ENCODE peak calls at places on chromosomes 1 and 21, in five cellular contexts. One of them, this sample, is unnamed.

GRCh38 chr21:15330872-15331271 is 266.1 kb upstream of the NRIP1 start:
- DNase-seq in stomach: no peak
- DNase-seq in spleen: no peak
- DNase-seq in GM12878: no peak
- DNase-seq in adrenal gland: no peak
- DNase-seq in this sample: no peak

GRCh38 chr1:155982106-155982505 is 3.8 kb upstream of the ARHGEF2 start:
- DNase-seq in stomach: no peak
- DNase-seq in spleen: no peak
- DNase-seq in GM12878: no peak
- DNase-seq in adrenal gland: no peak
- DNase-seq in this sample: no peak

GRCh38 chr1:168932539-168932938 is 174.0 kb upstream of the ATP1B1 start:
- DNase-seq in stomach: no peak
- DNase-seq in spleen: no peak
- DNase-seq in GM12878: no peak
- DNase-seq in adrenal gland: no peak
- DNase-seq in this sample: no peak

GRCh38 chr1:37877991-37878544 is 18.7 kb upstream of the MTF1 start:
- DNase-seq in stomach: no peak
- DNase-seq in spleen: no peak
- DNase-seq in GM12878: no peak
- DNase-seq in adrenal gland: no peak
- DNase-seq in this sample: no peak

GRCh38 chr1:167082511-167083027 is 7.6 kb downstream of the GPA33 start:
- DNase-seq in stomach: peak
- DNase-seq in spleen: no peak
- DNase-seq in GM12878: no peak
- DNase-seq in adrenal gland: no peak
- DNase-seq in this sample: no peak

GRCh38 chr1:83978056-83978455 is 20.9 kb downstream of the TTLL7 start:
- DNase-seq in stomach: no peak
- DNase-seq in spleen: no peak
- DNase-seq in GM12878: no peak
- DNase-seq in adrenal gland: no peak
- DNase-seq in this sample: no peak

GRCh38 chr1:53949651-53950050 is 3.5 kb downstream of the LRRC42 start:
- DNase-seq in stomach: no peak
- DNase-seq in spleen: no peak
- DNase-seq in GM12878: no peak
- DNase-seq in adrenal gland: no peak
- DNase-seq in this sample: no peak

GRCh38 chr1:242824435-242824834 is 299.9 kb upstream of the PLD5 start:
- DNase-seq in stomach: no peak
- DNase-seq in spleen: no peak
- DNase-seq in GM12878: no peak
- DNase-seq in adrenal gland: no peak
- DNase-seq in this sample: peak

GRCh38 chr1:44228218-44228617 is 14.9 kb downstream of the DMAP1 start:
- DNase-seq in stomach: no peak
- DNase-seq in spleen: no peak
- DNase-seq in GM12878: no peak
- DNase-seq in adrenal gland: no peak
- DNase-seq in this sample: no peak

GRCh38 chr1:232705815-232706575 is 76.1 kb upstream of the SIPA1L2 start:
- DNase-seq in stomach: no peak
- DNase-seq in spleen: no peak
- DNase-seq in GM12878: no peak
- DNase-seq in adrenal gland: peak
- DNase-seq in this sample: no peak

GRCh38 chr21:45545691-45546531 is 3.7 kb upstream of the SLC19A1 start:
- DNase-seq in stomach: peak
- DNase-seq in spleen: peak
- DNase-seq in GM12878: no peak
- DNase-seq in adrenal gland: no peak
- DNase-seq in this sample: no peak

GRCh38 chr1:15667362-15667761 is 16.8 kb upstream of the PLEKHM2 start:
- DNase-seq in stomach: no peak
- DNase-seq in spleen: no peak
- DNase-seq in GM12878: no peak
- DNase-seq in adrenal gland: no peak
- DNase-seq in this sample: no peak

GRCh38 chr21:42818328-42818749 is 61.0 kb downstream of the WDR4 start:
- DNase-seq in stomach: peak
- DNase-seq in spleen: peak
- DNase-seq in GM12878: no peak
- DNase-seq in adrenal gland: peak
- DNase-seq in this sample: no peak

GRCh38 chr1:22416555-22417454 is 34.8 kb upstream of the ZBTB40 start:
- DNase-seq in stomach: peak
- DNase-seq in spleen: peak
- DNase-seq in GM12878: peak
- DNase-seq in adrenal gland: peak
- DNase-seq in this sample: peak

GRCh38 chr1:64687725-64688285 is 57.1 kb upstream of the RAVER2 start:
- DNase-seq in stomach: peak
- DNase-seq in spleen: no peak
- DNase-seq in GM12878: no peak
- DNase-seq in adrenal gland: no peak
- DNase-seq in this sample: no peak

GRCh38 chr1:209516771-209517471 is 66.6 kb upstream of the CAMK1G start:
- DNase-seq in stomach: no peak
- DNase-seq in spleen: no peak
- DNase-seq in GM12878: no peak
- DNase-seq in adrenal gland: no peak
- DNase-seq in this sample: no peak

GRCh38 chr1:217039926-217040325 is 316.7 kb upstream of the ESRRG start:
- DNase-seq in stomach: no peak
- DNase-seq in spleen: no peak
- DNase-seq in GM12878: no peak
- DNase-seq in adrenal gland: no peak
- DNase-seq in this sample: no peak

GRCh38 chr1:232634086-232634485 is 4.2 kb upstream of the SIPA1L2 start:
- DNase-seq in stomach: peak
- DNase-seq in spleen: peak
- DNase-seq in GM12878: no peak
- DNase-seq in adrenal gland: peak
- DNase-seq in this sample: no peak

GRCh38 chr1:8941906-8942305 is 3.8 kb upstream of the CA6 start:
- DNase-seq in stomach: no peak
- DNase-seq in spleen: no peak
- DNase-seq in GM12878: no peak
- DNase-seq in adrenal gland: no peak
- DNase-seq in this sample: peak

GRCh38 chr1:32706491-32706890 is 3.9 kb upstream of the SYNC start:
- DNase-seq in stomach: peak
- DNase-seq in spleen: no peak
- DNase-seq in GM12878: no peak
- DNase-seq in adrenal gland: no peak
- DNase-seq in this sample: no peak
- TF ChIP-seq POLR2A in stomach: no peak
- TF ChIP-seq POLR2A in spleen: no peak
- TF ChIP-seq POLR2A in GM12878: no peak
- TF ChIP-seq POLR2A in adrenal gland: no peak
- TF ChIP-seq POLR2A in this sample: no peak

DNA sequence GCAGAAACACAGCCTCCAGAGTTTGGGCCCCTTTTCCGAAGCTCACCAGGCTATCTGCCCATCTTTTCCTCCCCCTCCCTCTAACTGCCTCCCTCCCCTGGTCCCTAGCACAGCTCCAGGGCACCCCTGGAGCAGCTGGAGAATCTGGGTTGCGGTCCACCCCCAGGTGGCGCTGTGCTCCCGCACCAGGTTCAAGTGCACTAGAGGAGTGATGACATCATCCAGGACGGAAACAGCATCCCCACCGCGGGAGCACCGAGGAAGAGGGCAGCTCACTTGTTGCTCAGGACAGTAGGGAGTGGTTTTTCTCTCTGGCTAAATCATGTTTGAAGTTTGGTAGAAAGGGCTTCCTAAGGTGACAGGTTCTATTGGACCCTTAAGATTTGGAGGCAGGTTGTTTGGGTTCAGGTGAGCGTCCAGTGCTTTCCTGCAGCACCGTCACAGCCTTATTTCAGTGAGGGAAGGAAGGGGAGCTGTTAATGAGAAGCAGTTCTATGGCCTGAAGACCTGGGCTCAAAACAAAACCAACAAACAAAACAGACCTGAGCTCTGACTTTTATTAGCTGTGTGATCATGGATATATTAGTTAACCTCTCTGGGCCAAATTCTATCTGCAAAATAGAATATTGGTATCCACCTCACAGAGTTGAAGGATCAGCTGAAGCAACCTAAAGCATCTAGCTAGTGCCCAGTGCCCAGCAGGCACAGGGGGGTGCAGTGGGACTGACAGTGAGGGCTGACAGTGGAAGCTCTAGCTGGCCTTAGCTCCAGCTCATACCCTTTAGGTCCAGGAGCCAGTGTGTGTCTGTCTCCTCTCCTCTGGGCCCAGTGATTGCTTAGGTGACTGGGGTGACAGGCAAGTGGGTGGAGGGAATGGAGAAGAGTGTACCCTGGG is 7.5 kb downstream of the SHISA4 start:
- DNase-seq in stomach: peak
- DNase-seq in spleen: peak
- DNase-seq in GM12878: peak
- DNase-seq in adrenal gland: peak
- DNase-seq in this sample: peak
- TF ChIP-seq POLR2A in stomach: no peak
- TF ChIP-seq POLR2A in spleen: no peak
- TF ChIP-seq POLR2A in GM12878: no peak
- TF ChIP-seq POLR2A in adrenal gland: no peak
- TF ChIP-seq POLR2A in this sample: no peak

GRCh38 chr1:220528049-220528678 is at the start of gene MARK1:
- DNase-seq in stomach: peak
- DNase-seq in spleen: peak
- DNase-seq in GM12878: no peak
- DNase-seq in adrenal gland: peak
- DNase-seq in this sample: peak

GRCh38 chr1:220528679-220529529 is 968 bp downstream of the MARK1 start:
- DNase-seq in stomach: no peak
- DNase-seq in spleen: no peak
- DNase-seq in GM12878: no peak
- DNase-seq in adrenal gland: peak
- DNase-seq in this sample: no peak

GRCh38 chr1:220526294-220526693 is 1.6 kb upstream of the MARK1 start:
- DNase-seq in stomach: no peak
- DNase-seq in spleen: no peak
- DNase-seq in GM12878: no peak
- DNase-seq in adrenal gland: no peak
- DNase-seq in this sample: no peak

GRCh38 chr1:220529530-220529920 is 1.6 kb downstream of the MARK1 start:
- DNase-seq in stomach: no peak
- DNase-seq in spleen: no peak
- DNase-seq in GM12878: no peak
- DNase-seq in adrenal gland: no peak
- DNase-seq in this sample: no peak

GRCh38 chr1:220527279-220528048 is 472 bp upstream of the MARK1 start:
- DNase-seq in stomach: no peak
- DNase-seq in spleen: no peak
- DNase-seq in GM12878: no peak
- DNase-seq in adrenal gland: peak
- DNase-seq in this sample: no peak
- TF ChIP-seq POLR2A in stomach: no peak
- TF ChIP-seq POLR2A in spleen: no peak
- TF ChIP-seq POLR2A in GM12878: no peak
- TF ChIP-seq POLR2A in adrenal gland: no peak
- TF ChIP-seq POLR2A in this sample: peak

DNA sequence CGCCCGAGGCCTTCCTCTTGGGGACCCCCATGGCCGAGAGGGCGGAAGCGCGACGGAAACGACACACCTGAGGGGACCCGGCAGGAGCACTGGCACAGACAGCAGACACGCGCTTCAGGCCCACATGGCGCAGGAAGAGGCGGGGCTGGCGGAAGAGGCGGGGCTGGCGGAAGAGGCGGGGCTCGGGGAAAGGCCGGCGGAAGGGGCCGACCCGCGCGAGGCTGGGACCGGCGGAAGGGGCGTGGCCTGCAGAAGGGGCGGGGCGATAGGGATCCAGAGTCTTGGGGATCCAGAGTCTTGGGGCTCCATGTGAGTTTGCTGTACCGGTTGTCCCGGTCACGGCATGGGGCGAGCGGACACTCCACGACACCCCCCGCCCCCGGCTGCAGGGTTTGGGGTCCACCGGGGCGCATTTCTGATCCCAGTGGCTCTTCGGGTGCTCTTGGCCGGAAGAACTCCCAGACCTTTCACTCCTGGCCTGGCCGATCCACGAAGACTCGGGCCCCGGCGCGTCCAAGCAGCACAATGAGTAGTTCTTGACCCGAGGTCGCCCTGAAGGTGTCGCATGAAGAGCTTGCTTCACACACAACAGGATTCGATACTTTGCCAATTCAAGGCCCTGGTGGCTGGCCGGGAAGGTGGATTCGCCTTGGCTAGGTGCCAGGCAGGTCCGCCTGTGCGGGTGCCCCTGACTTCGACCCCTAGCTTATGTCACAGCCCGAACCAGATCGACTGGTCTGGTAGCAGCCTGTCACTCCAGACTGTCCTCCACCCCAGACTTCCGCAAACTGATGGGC is at the start of gene URB1:
- DNase-seq in stomach: peak
- DNase-seq in spleen: peak
- DNase-seq in GM12878: peak
- DNase-seq in adrenal gland: peak
- DNase-seq in this sample: peak
- TF ChIP-seq POLR2A in stomach: peak
- TF ChIP-seq POLR2A in spleen: no peak
- TF ChIP-seq POLR2A in GM12878: peak
- TF ChIP-seq POLR2A in adrenal gland: peak
- TF ChIP-seq POLR2A in this sample: peak

GRCh38 chr1:41017141-41018024 is 4.1 kb downstream of the SLFNL1 start:
- DNase-seq in stomach: no peak
- DNase-seq in spleen: no peak
- DNase-seq in GM12878: no peak
- DNase-seq in adrenal gland: no peak
- DNase-seq in this sample: no peak

GRCh38 chr1:41020654-41021053 is 871 bp downstream of the SLFNL1 start:
- DNase-seq in stomach: no peak
- DNase-seq in spleen: no peak
- DNase-seq in GM12878: no peak
- DNase-seq in adrenal gland: no peak
- DNase-seq in this sample: no peak

GRCh38 chr1:41020109-41020576 is 1.4 kb downstream of the SLFNL1 start:
- DNase-seq in stomach: no peak
- DNase-seq in spleen: no peak
- DNase-seq in GM12878: no peak
- DNase-seq in adrenal gland: no peak
- DNase-seq in this sample: no peak

GRCh38 chr1:41018039-41018438 is 3.5 kb downstream of the SLFNL1 start:
- DNase-seq in stomach: no peak
- DNase-seq in spleen: no peak
- DNase-seq in GM12878: no peak
- DNase-seq in adrenal gland: no peak
- DNase-seq in this sample: no peak

GRCh38 chr1:41019353-41019745 is 2.2 kb downstream of the SLFNL1 start:
- DNase-seq in stomach: no peak
- DNase-seq in spleen: no peak
- DNase-seq in GM12878: no peak
- DNase-seq in adrenal gland: no peak
- DNase-seq in this sample: no peak
- TF ChIP-seq POLR2A in stomach: no peak
- TF ChIP-seq POLR2A in spleen: no peak
- TF ChIP-seq POLR2A in GM12878: no peak
- TF ChIP-seq POLR2A in adrenal gland: no peak
- TF ChIP-seq POLR2A in this sample: no peak

GRCh38 chr1:161177112-161177935 is at the start of gene B4GALT3:
- DNase-seq in stomach: peak
- DNase-seq in spleen: peak
- DNase-seq in GM12878: no peak
- DNase-seq in adrenal gland: peak
- DNase-seq in this sample: peak
- TF ChIP-seq POLR2A in stomach: peak
- TF ChIP-seq POLR2A in spleen: peak
- TF ChIP-seq POLR2A in GM12878: peak
- TF ChIP-seq POLR2A in adrenal gland: peak
- TF ChIP-seq POLR2A in this sample: peak